ENCODE peak calls at places on chromosomes 13 and 19, in ten cellular contexts. One of them, this sample, is unnamed.

GRCh38 chr13:43195551-43195950 is 172.2 kb downstream of the DNAJC15 start:
- DNase-seq in heart right ventricle: no peak
- DNase-seq in mucosa of descending colon: no peak
- DNase-seq in AG04450: no peak
- DNase-seq in HFF-Myc: no peak
- DNase-seq in A549: no peak
- DNase-seq in body of pancreas: no peak
- DNase-seq in lower lobe of right lung: no peak
- DNase-seq in astrocyte of the spinal cord: no peak
- DNase-seq in AG04449: no peak
- DNase-seq in this sample: no peak

GRCh38 chr13:24680258-24680920 is at the start of gene ATP12A:
- DNase-seq in heart right ventricle: no peak
- DNase-seq in HFF-Myc: no peak
- DNase-seq in astrocyte of the spinal cord: no peak
- DNase-seq in AG04450: no peak
- DNase-seq in lower lobe of right lung: no peak
- DNase-seq in AG04449: no peak
- DNase-seq in mucosa of descending colon: peak; percentile 42
- DNase-seq in body of pancreas: peak; percentile 31
- DNase-seq in A549: no peak
- DNase-seq in this sample: peak; percentile 40

GRCh38 chr19:54201980-54202379 is 1.3 kb downstream of the RPS9 start:
- DNase-seq in heart right ventricle: no peak
- DNase-seq in AG04450: no peak
- DNase-seq in mucosa of descending colon: no peak
- DNase-seq in AG04449: no peak
- DNase-seq in lower lobe of right lung: no peak
- DNase-seq in HFF-Myc: no peak
- DNase-seq in body of pancreas: no peak
- DNase-seq in astrocyte of the spinal cord: no peak
- DNase-seq in A549: no peak
- DNase-seq in this sample: no peak

GRCh38 chr19:31110331-31110730 is 238.9 kb downstream of the TSHZ3 start:
- DNase-seq in mucosa of descending colon: no peak
- DNase-seq in body of pancreas: no peak
- DNase-seq in AG04450: no peak
- DNase-seq in heart right ventricle: no peak
- DNase-seq in A549: peak; percentile 19
- DNase-seq in AG04449: no peak
- DNase-seq in lower lobe of right lung: no peak
- DNase-seq in astrocyte of the spinal cord: peak; percentile 32
- DNase-seq in HFF-Myc: no peak
- DNase-seq in this sample: no peak

GRCh38 chr19:41323430-41324125 is 13.6 kb downstream of the CCDC97 start:
- DNase-seq in body of pancreas: no peak
- DNase-seq in AG04449: peak; percentile 86
- DNase-seq in HFF-Myc: peak; percentile 88
- DNase-seq in heart right ventricle: no peak
- DNase-seq in AG04450: peak; percentile 93
- DNase-seq in lower lobe of right lung: no peak
- DNase-seq in A549: peak; percentile 87
- DNase-seq in mucosa of descending colon: no peak
- DNase-seq in astrocyte of the spinal cord: peak; percentile 99
- DNase-seq in this sample: no peak

GRCh38 chr13:32538234-32538620 is 368 bp downstream of the N4BP2L2 start:
- DNase-seq in heart right ventricle: peak; percentile 44
- DNase-seq in lower lobe of right lung: peak; percentile 56
- DNase-seq in mucosa of descending colon: peak; percentile 81
- DNase-seq in astrocyte of the spinal cord: no peak
- DNase-seq in body of pancreas: peak; percentile 53
- DNase-seq in A549: no peak
- DNase-seq in AG04449: peak; percentile 5
- DNase-seq in HFF-Myc: no peak
- DNase-seq in AG04450: no peak
- DNase-seq in this sample: peak; percentile 64

GRCh38 chr13:24097667-24098066 is 62.9 kb upstream of the SPATA13 start:
- DNase-seq in HFF-Myc: no peak
- DNase-seq in mucosa of descending colon: no peak
- DNase-seq in astrocyte of the spinal cord: no peak
- DNase-seq in AG04449: no peak
- DNase-seq in lower lobe of right lung: no peak
- DNase-seq in body of pancreas: no peak
- DNase-seq in A549: no peak
- DNase-seq in AG04450: no peak
- DNase-seq in heart right ventricle: no peak
- DNase-seq in this sample: no peak

GRCh38 chr19:40231544-40232424 is 5.3 kb upstream of the CCNP start:
- DNase-seq in HFF-Myc: no peak
- DNase-seq in astrocyte of the spinal cord: no peak
- DNase-seq in AG04450: no peak
- DNase-seq in body of pancreas: no peak
- DNase-seq in AG04449: no peak
- DNase-seq in A549: no peak
- DNase-seq in heart right ventricle: peak; percentile 35
- DNase-seq in lower lobe of right lung: no peak
- DNase-seq in mucosa of descending colon: no peak
- DNase-seq in this sample: no peak

GRCh38 chr13:41700790-41701310 is 243.5 kb downstream of the RGCC start:
- DNase-seq in AG04449: peak; percentile 41
- DNase-seq in heart right ventricle: peak; percentile 57
- DNase-seq in AG04450: peak; percentile 18
- DNase-seq in lower lobe of right lung: no peak
- DNase-seq in A549: peak; percentile 24
- DNase-seq in astrocyte of the spinal cord: peak; percentile 81
- DNase-seq in HFF-Myc: peak; percentile 63
- DNase-seq in body of pancreas: peak; percentile 17
- DNase-seq in mucosa of descending colon: peak; percentile 12
- DNase-seq in this sample: no peak

GRCh38 chr13:25114220-25114619 is 18.3 kb downstream of the PABPC3 start:
- DNase-seq in body of pancreas: peak; percentile 70
- DNase-seq in AG04450: peak; percentile 50
- DNase-seq in heart right ventricle: peak; percentile 48
- DNase-seq in AG04449: peak; percentile 16
- DNase-seq in A549: peak; percentile 65
- DNase-seq in astrocyte of the spinal cord: peak; percentile 76
- DNase-seq in HFF-Myc: peak; percentile 55
- DNase-seq in mucosa of descending colon: peak; percentile 79
- DNase-seq in lower lobe of right lung: no peak
- DNase-seq in this sample: peak; percentile 79

GRCh38 chr13:31887311-31887710 is 144.3 kb upstream of the FRY start:
- DNase-seq in heart right ventricle: no peak
- DNase-seq in AG04449: peak; percentile 31
- DNase-seq in body of pancreas: no peak
- DNase-seq in A549: no peak
- DNase-seq in astrocyte of the spinal cord: no peak
- DNase-seq in lower lobe of right lung: no peak
- DNase-seq in mucosa of descending colon: no peak
- DNase-seq in HFF-Myc: no peak
- DNase-seq in AG04450: peak; percentile 15
- DNase-seq in this sample: no peak

GRCh38 chr19:16801599-16801998 is 27.6 kb upstream of the SIN3B start:
- DNase-seq in A549: peak; percentile 33
- DNase-seq in AG04450: no peak
- DNase-seq in mucosa of descending colon: no peak
- DNase-seq in AG04449: no peak
- DNase-seq in HFF-Myc: no peak
- DNase-seq in heart right ventricle: no peak
- DNase-seq in lower lobe of right lung: no peak
- DNase-seq in body of pancreas: no peak
- DNase-seq in astrocyte of the spinal cord: peak; percentile 55
- DNase-seq in this sample: no peak

GRCh38 chr13:99211421-99212035 is 10.9 kb downstream of the UBAC2 start:
- DNase-seq in HFF-Myc: no peak
- DNase-seq in lower lobe of right lung: no peak
- DNase-seq in AG04450: no peak
- DNase-seq in mucosa of descending colon: no peak
- DNase-seq in astrocyte of the spinal cord: no peak
- DNase-seq in A549: no peak
- DNase-seq in heart right ventricle: no peak
- DNase-seq in body of pancreas: no peak
- DNase-seq in AG04449: no peak
- DNase-seq in this sample: no peak

GRCh38 chr19:6241680-6242079 is 38.1 kb downstream of the MLLT1 start:
- DNase-seq in HFF-Myc: no peak
- DNase-seq in body of pancreas: no peak
- DNase-seq in AG04449: no peak
- DNase-seq in astrocyte of the spinal cord: no peak
- DNase-seq in lower lobe of right lung: peak; percentile 43
- DNase-seq in A549: no peak
- DNase-seq in mucosa of descending colon: no peak
- DNase-seq in AG04450: no peak
- DNase-seq in heart right ventricle: no peak
- DNase-seq in this sample: no peak

GRCh38 chr13:37306778-37307544 is 201.5 kb upstream of the CSNK1A1L start:
- DNase-seq in mucosa of descending colon: no peak
- DNase-seq in AG04449: peak; percentile 92
- DNase-seq in body of pancreas: no peak
- DNase-seq in heart right ventricle: no peak
- DNase-seq in A549: no peak
- DNase-seq in astrocyte of the spinal cord: peak; percentile 98
- DNase-seq in AG04450: peak; percentile 84
- DNase-seq in HFF-Myc: peak; percentile 94
- DNase-seq in lower lobe of right lung: no peak
- DNase-seq in this sample: no peak

GRCh38 chr19:14198384-14199376 is 7.3 kb downstream of the ADGRL1 start:
- DNase-seq in AG04450: no peak
- DNase-seq in HFF-Myc: no peak
- DNase-seq in heart right ventricle: no peak
- DNase-seq in lower lobe of right lung: no peak
- DNase-seq in mucosa of descending colon: no peak
- DNase-seq in body of pancreas: no peak
- DNase-seq in A549: peak; percentile 29
- DNase-seq in astrocyte of the spinal cord: no peak
- DNase-seq in AG04449: no peak
- DNase-seq in this sample: no peak
- TF ChIP-seq CTCF in AG04450: no peak
- TF ChIP-seq CTCF in HFF-Myc: peak; percentile 29
- TF ChIP-seq CTCF in heart right ventricle: no peak
- TF ChIP-seq CTCF in lower lobe of right lung: no peak
- TF ChIP-seq CTCF in mucosa of descending colon: no peak
- TF ChIP-seq CTCF in body of pancreas: no peak
- TF ChIP-seq CTCF in A549: no peak
- TF ChIP-seq CTCF in astrocyte of the spinal cord: no peak
- TF ChIP-seq CTCF in AG04449: no peak
- TF ChIP-seq CTCF in this sample: peak; percentile 17

GRCh38 chr19:46297700-46298476 is 1.0 kb downstream of the HIF3A start:
- DNase-seq in AG04450: no peak
- DNase-seq in heart right ventricle: peak; percentile 85
- DNase-seq in AG04449: no peak
- DNase-seq in astrocyte of the spinal cord: peak; percentile 40
- DNase-seq in HFF-Myc: no peak
- DNase-seq in body of pancreas: peak; percentile 41
- DNase-seq in lower lobe of right lung: peak; percentile 69
- DNase-seq in mucosa of descending colon: peak; percentile 43
- DNase-seq in A549: no peak
- DNase-seq in this sample: no peak
- TF ChIP-seq CTCF in AG04450: no peak
- TF ChIP-seq CTCF in heart right ventricle: peak; percentile 58
- TF ChIP-seq CTCF in AG04449: no peak
- TF ChIP-seq CTCF in astrocyte of the spinal cord: peak; percentile 30
- TF ChIP-seq CTCF in HFF-Myc: no peak
- TF ChIP-seq CTCF in body of pancreas: no peak
- TF ChIP-seq CTCF in lower lobe of right lung: peak; percentile 37
- TF ChIP-seq CTCF in mucosa of descending colon: no peak
- TF ChIP-seq CTCF in A549: no peak
- TF ChIP-seq CTCF in this sample: no peak

DNA sequence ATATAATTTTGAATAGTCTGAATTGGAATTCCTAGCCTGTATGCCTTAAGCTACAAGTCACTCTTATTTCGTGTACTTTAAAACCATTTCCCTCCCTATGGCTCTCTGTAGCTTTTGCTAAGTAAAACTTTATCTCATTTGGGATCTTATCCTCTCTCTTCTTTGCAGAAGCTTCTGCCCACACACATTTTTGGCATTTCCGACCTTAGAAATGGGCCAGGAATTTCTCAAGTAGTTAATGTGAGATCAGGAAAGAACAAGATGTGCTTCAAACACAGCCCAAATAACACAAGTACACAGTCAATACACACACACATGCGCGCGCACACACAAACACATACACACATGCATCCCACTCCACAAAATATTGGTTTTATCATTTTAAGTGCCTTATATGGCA is 931.0 kb upstream of the MIR17HG start:
- DNase-seq in lower lobe of right lung: no peak
- DNase-seq in heart right ventricle: no peak
- DNase-seq in A549: no peak
- DNase-seq in HFF-Myc: peak; percentile 40
- DNase-seq in AG04450: no peak
- DNase-seq in mucosa of descending colon: no peak
- DNase-seq in astrocyte of the spinal cord: peak; percentile 50
- DNase-seq in AG04449: peak; percentile 51
- DNase-seq in body of pancreas: no peak
- DNase-seq in this sample: no peak
- TF ChIP-seq CTCF in lower lobe of right lung: no peak
- TF ChIP-seq CTCF in heart right ventricle: no peak
- TF ChIP-seq CTCF in A549: no peak
- TF ChIP-seq CTCF in HFF-Myc: no peak
- TF ChIP-seq CTCF in AG04450: no peak
- TF ChIP-seq CTCF in mucosa of descending colon: no peak
- TF ChIP-seq CTCF in astrocyte of the spinal cord: no peak
- TF ChIP-seq CTCF in AG04449: no peak
- TF ChIP-seq CTCF in body of pancreas: no peak
- TF ChIP-seq CTCF in this sample: no peak

GRCh38 chr19:44904426-44904994 is 1.1 kb upstream of the APOE start:
- DNase-seq in astrocyte of the spinal cord: no peak
- DNase-seq in A549: peak; percentile 35
- DNase-seq in AG04449: no peak
- DNase-seq in lower lobe of right lung: no peak
- DNase-seq in mucosa of descending colon: no peak
- DNase-seq in heart right ventricle: no peak
- DNase-seq in AG04450: no peak
- DNase-seq in body of pancreas: no peak
- DNase-seq in HFF-Myc: no peak
- DNase-seq in this sample: no peak
- TF ChIP-seq CTCF in astrocyte of the spinal cord: peak; percentile 20
- TF ChIP-seq CTCF in A549: peak; percentile 22
- TF ChIP-seq CTCF in AG04449: no peak
- TF ChIP-seq CTCF in lower lobe of right lung: no peak
- TF ChIP-seq CTCF in mucosa of descending colon: no peak
- TF ChIP-seq CTCF in heart right ventricle: no peak
- TF ChIP-seq CTCF in AG04450: peak; percentile 10
- TF ChIP-seq CTCF in body of pancreas: no peak
- TF ChIP-seq CTCF in HFF-Myc: peak; percentile 36
- TF ChIP-seq CTCF in this sample: no peak

This sample was measured in GM10248.